ENCODE peak calls at places on chromosomes 13 and 19, in five cellular contexts. One of them, this sample, is unnamed.

GRCh38 chr19:4814625-4815425 is 16.7 kb downstream of the TICAM1 start:
- DNase-seq in ascending aorta: no peak
- DNase-seq in CD8-positive, alpha-beta T cell: no peak
- DNase-seq in GM20000: no peak
- DNase-seq in HL-60: no peak
- DNase-seq in this sample: no peak

GRCh38 chr13:112069727-112070300 is 2.9 kb downstream of the SOX1 start:
- DNase-seq in ascending aorta: no peak
- DNase-seq in CD8-positive, alpha-beta T cell: no peak
- DNase-seq in GM20000: no peak
- DNase-seq in HL-60: no peak
- DNase-seq in this sample: no peak

GRCh38 chr13:75938811-75939525 is 302.8 kb downstream of the LMO7 start:
- DNase-seq in ascending aorta: no peak
- DNase-seq in CD8-positive, alpha-beta T cell: no peak
- DNase-seq in GM20000: no peak
- DNase-seq in HL-60: no peak
- DNase-seq in this sample: no peak

GRCh38 chr19:23867895-23868294 is 46.8 kb upstream of the ZNF726 start:
- DNase-seq in ascending aorta: no peak
- DNase-seq in CD8-positive, alpha-beta T cell: no peak
- DNase-seq in GM20000: no peak
- DNase-seq in HL-60: no peak
- DNase-seq in this sample: no peak

GRCh38 chr13:71866173-71867091 is 572 bp downstream of the DACH1 start:
- DNase-seq in ascending aorta: no peak
- DNase-seq in CD8-positive, alpha-beta T cell: no peak
- DNase-seq in GM20000: peak
- DNase-seq in HL-60: peak
- DNase-seq in this sample: peak

GRCh38 chr19:53945441-53945840 is 17.3 kb upstream of the CACNG8 start:
- DNase-seq in ascending aorta: no peak
- DNase-seq in CD8-positive, alpha-beta T cell: no peak
- DNase-seq in GM20000: no peak
- DNase-seq in HL-60: peak
- DNase-seq in this sample: no peak

GRCh38 chr19:33982706-33983105 is 186.0 kb downstream of the KCTD15 start:
- DNase-seq in ascending aorta: no peak
- DNase-seq in CD8-positive, alpha-beta T cell: no peak
- DNase-seq in GM20000: no peak
- DNase-seq in HL-60: no peak
- DNase-seq in this sample: no peak

GRCh38 chr13:95573226-95573625 is 20.7 kb downstream of the CLDN10 start:
- DNase-seq in ascending aorta: no peak
- DNase-seq in CD8-positive, alpha-beta T cell: no peak
- DNase-seq in GM20000: no peak
- DNase-seq in HL-60: no peak
- DNase-seq in this sample: no peak

GRCh38 chr19:5961969-5962945 is 15.7 kb downstream of the RANBP3 start:
- DNase-seq in ascending aorta: no peak
- DNase-seq in CD8-positive, alpha-beta T cell: peak
- DNase-seq in GM20000: no peak
- DNase-seq in HL-60: peak
- DNase-seq in this sample: no peak

GRCh38 chr13:51246005-51246404 is 23.8 kb downstream of the FAM124A start:
- DNase-seq in ascending aorta: no peak
- DNase-seq in CD8-positive, alpha-beta T cell: no peak
- DNase-seq in GM20000: no peak
- DNase-seq in HL-60: no peak
- DNase-seq in this sample: no peak

GRCh38 chr13:86856996-86857395 is 814.2 kb upstream of the SLITRK5 start:
- DNase-seq in ascending aorta: no peak
- DNase-seq in CD8-positive, alpha-beta T cell: no peak
- DNase-seq in GM20000: no peak
- DNase-seq in HL-60: no peak
- DNase-seq in this sample: no peak

GRCh38 chr13:30142502-30143211 is 164.7 kb downstream of the KATNAL1 start:
- DNase-seq in ascending aorta: no peak
- DNase-seq in CD8-positive, alpha-beta T cell: no peak
- DNase-seq in GM20000: no peak
- DNase-seq in HL-60: no peak
- DNase-seq in this sample: no peak

DNA sequence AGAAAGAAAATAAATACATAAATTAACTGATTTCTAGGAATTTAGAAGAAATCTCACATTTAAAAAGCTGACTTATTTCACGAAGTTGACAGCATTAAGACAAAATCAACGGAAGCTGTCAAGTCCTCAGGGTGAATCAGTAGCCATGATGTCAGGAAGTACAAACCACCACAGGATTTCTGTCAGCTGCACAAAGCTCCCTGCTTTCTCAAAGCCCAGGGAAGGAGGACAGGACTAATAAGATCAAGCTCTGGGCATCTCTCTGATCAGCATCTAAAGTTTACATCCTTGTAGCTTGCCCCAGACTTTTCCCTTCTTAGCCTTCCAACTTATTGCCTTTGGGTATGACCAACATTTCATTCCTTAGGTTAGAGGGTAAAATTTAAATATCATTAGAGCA is 9.4 kb downstream of the DCT start:
- DNase-seq in ascending aorta: no peak
- DNase-seq in CD8-positive, alpha-beta T cell: no peak
- DNase-seq in GM20000: no peak
- DNase-seq in HL-60: no peak
- DNase-seq in this sample: no peak
- TF ChIP-seq CTCF in ascending aorta: no peak
- TF ChIP-seq CTCF in CD8-positive, alpha-beta T cell: no peak
- TF ChIP-seq CTCF in GM20000: no peak
- TF ChIP-seq CTCF in HL-60: no peak
- TF ChIP-seq CTCF in this sample: no peak

DNA sequence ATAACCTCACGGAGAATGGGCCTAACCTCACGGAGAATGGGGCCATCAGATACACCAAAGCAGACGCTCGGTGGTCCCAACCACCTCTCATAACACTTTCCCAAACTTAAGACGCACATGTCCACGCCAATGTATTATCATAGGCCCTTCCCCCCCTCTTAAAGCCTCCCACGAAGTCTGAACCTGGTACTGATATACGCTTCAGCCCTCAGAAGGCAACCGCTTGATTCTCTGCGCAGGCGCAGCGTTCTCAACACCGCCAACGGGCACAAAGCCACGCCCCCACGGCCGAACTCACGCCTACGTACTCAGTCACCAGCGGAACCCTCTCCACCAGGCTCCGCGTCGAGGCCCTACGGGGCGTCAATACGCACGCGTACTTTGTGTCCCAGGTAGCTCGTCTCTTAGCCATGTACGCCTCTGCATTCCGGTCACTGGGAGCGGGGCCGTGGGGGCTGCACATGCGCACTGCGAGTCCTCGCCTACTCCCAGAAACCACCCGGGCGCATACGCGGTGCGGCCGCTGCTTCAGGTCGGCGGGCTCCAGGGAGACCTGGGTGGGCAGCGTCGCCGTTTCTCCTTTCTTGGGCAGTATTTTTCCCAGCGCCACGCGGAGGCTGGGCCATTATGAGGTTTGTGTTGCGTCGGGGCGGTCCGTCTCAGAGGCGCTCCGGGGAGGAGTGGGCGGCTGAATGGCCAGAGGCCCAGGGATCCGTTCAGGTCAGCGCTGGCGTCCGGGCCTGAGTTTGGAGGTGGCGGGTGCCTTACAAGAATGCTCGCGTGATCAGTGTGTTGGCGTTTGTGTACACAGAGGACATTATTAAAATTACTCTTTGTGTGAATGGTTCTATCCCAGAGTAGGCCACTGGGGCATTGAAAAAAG is 25.3 kb downstream of the ZNF582 start:
- DNase-seq in ascending aorta: peak
- DNase-seq in CD8-positive, alpha-beta T cell: peak
- DNase-seq in GM20000: peak
- DNase-seq in HL-60: peak
- DNase-seq in this sample: peak
- TF ChIP-seq CTCF in ascending aorta: no peak
- TF ChIP-seq CTCF in CD8-positive, alpha-beta T cell: no peak
- TF ChIP-seq CTCF in GM20000: no peak
- TF ChIP-seq CTCF in HL-60: no peak
- TF ChIP-seq CTCF in this sample: no peak

GRCh38 chr13:99071666-99072065 is 93.8 kb upstream of the DOCK9 start:
- DNase-seq in ascending aorta: no peak
- DNase-seq in CD8-positive, alpha-beta T cell: no peak
- DNase-seq in GM20000: no peak
- DNase-seq in HL-60: no peak
- DNase-seq in this sample: no peak

GRCh38 chr13:99074693-99075092 is 96.8 kb upstream of the DOCK9 start:
- DNase-seq in ascending aorta: no peak
- DNase-seq in CD8-positive, alpha-beta T cell: no peak
- DNase-seq in GM20000: no peak
- DNase-seq in HL-60: no peak
- DNase-seq in this sample: no peak

GRCh38 chr13:99072356-99072755 is 94.5 kb upstream of the DOCK9 start:
- DNase-seq in ascending aorta: no peak
- DNase-seq in CD8-positive, alpha-beta T cell: no peak
- DNase-seq in GM20000: no peak
- DNase-seq in HL-60: no peak
- DNase-seq in this sample: no peak

GRCh38 chr13:99071211-99071610 is 93.3 kb upstream of the DOCK9 start:
- DNase-seq in ascending aorta: no peak
- DNase-seq in CD8-positive, alpha-beta T cell: no peak
- DNase-seq in GM20000: no peak
- DNase-seq in HL-60: no peak
- DNase-seq in this sample: no peak

DNA sequence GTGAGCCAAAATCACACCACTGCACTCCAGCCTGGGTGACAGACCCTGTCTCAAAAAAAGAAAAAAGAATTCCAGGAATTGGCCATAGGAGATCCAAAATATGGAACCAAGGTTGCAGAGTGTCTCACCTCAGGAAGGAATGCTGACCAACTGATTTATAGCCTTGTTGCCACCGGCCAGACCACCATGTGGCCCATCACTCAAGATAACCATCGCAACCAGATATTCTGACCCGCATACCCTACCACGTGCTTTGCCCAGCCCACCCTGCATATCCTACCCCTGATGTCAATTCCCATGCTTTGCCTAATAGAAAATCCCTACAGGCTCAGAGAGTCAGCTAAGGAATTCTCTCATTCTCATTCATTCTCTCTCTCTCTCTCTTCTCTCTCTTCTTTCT is 95.1 kb upstream of the DOCK9 start:
- DNase-seq in ascending aorta: no peak
- DNase-seq in CD8-positive, alpha-beta T cell: no peak
- DNase-seq in GM20000: no peak
- DNase-seq in HL-60: no peak
- DNase-seq in this sample: no peak
- TF ChIP-seq CTCF in ascending aorta: no peak
- TF ChIP-seq CTCF in CD8-positive, alpha-beta T cell: no peak
- TF ChIP-seq CTCF in GM20000: no peak
- TF ChIP-seq CTCF in HL-60: no peak
- TF ChIP-seq CTCF in this sample: no peak

GRCh38 chr13:25447396-25447795 is 75.6 kb downstream of the ATP8A2 start:
- DNase-seq in ascending aorta: no peak
- DNase-seq in CD8-positive, alpha-beta T cell: no peak
- DNase-seq in GM20000: no peak
- DNase-seq in HL-60: no peak
- DNase-seq in this sample: no peak
- TF ChIP-seq CTCF in ascending aorta: no peak
- TF ChIP-seq CTCF in CD8-positive, alpha-beta T cell: no peak
- TF ChIP-seq CTCF in GM20000: no peak
- TF ChIP-seq CTCF in HL-60: no peak
- TF ChIP-seq CTCF in this sample: no peak

DNA sequence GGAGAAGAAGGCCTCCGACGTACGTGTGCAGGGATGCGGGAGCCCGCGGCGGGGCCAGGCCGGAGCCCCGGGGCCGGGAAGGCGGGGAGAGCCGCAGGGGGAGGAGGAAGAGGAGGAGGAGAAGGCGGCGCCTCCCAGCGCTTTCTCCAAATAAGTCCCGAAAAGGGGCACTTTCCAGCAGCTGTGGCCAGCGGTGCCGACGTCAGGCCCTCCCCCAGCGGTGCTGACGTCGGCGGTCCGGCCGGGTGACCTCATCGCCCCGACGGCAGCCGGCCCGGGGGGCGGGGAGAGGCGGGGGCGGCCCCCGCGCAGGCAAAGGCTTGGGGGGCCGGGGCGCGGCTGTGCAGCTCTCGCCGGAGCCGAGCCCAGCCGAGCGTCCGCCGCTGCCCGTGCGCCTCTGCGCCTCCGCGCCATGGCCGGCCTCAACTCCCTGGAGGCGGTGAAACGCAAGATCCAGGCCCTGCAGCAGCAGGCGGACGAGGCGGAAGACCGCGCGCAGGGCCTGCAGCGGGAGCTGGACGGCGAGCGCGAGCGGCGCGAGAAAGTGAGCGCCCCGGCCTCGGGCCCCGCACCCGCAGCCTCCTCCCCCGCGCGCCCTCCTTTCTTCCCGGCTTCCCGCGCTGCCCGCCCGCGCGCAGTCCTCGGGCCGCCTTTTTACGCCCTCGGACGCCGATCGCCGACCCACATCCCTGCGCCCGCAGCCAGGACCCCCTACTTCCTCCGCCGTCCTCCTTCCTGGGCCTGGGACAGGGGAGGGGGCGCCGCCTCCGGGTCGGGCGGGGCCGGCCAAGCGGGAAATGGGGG is at the start of gene TPM4:
- DNase-seq in ascending aorta: peak
- DNase-seq in CD8-positive, alpha-beta T cell: peak
- DNase-seq in GM20000: peak
- DNase-seq in HL-60: peak
- DNase-seq in this sample: peak
- TF ChIP-seq CTCF in ascending aorta: no peak
- TF ChIP-seq CTCF in CD8-positive, alpha-beta T cell: no peak
- TF ChIP-seq CTCF in GM20000: no peak
- TF ChIP-seq CTCF in HL-60: no peak
- TF ChIP-seq CTCF in this sample: no peak